ENCODE peak calls at places on chromosomes 13 and 19, in five cellular contexts. E is Caco-2; Q is stimulated activated naive CD8-positive, alpha-beta T cell treated with anti-CD3 and anti-CD28 coated beads, Interleukin-15, Interleukin-2, amounts not matched to agents 100 U/mL and 50 U/mL, for 24 hours; T is T-helper 2 cell; G is neural crest cell. L is an unnamed sample.

GRCh38 chr19:12194827-12195500 is 32.1 kb downstream of the ZNF136 start:
- DNase-seq in E (no peak), Q (peak), T (peak), G (no peak), L (peak)

GRCh38 chr19:38718747-38719543 is 25.3 kb downstream of the CAPN12 start:
- DNase-seq in E (no peak), Q (no peak), T (no peak), G (no peak), L (peak)

GRCh38 chr13:51998723-51999471 is 12.4 kb downstream of the ATP7B start:
- DNase-seq in E (peak), Q (no peak), T (no peak), G (no peak), L (no peak)

GRCh38 chr19:35030257-35031071 is at the start of gene SCN1B:
- DNase-seq in E (peak), Q (peak), T (peak), G (peak), L (peak)

GRCh38 chr19:38862321-38863059 is 12.7 kb upstream of the HNRNPL start:
- DNase-seq in E (no peak), Q (no peak), T (no peak), G (no peak), L (peak)

GRCh38 chr19:16325671-16326400 is 1.2 kb downstream of the KLF2 start:
- DNase-seq in E (no peak), Q (peak), T (peak), G (no peak), L (no peak)

GRCh38 chr19:11239377-11240000 is at the start of gene ANGPTL8:
- DNase-seq in E (no peak), Q (no peak), T (no peak), G (no peak), L (no peak)

GRCh38 chr19:33388817-33389573 is 15.5 kb downstream of the CEBPG start:
- DNase-seq in E (peak), Q (no peak), T (no peak), G (no peak), L (peak)

GRCh38 chr19:46732172-46732938 is 13.5 kb upstream of the FKRP start:
- DNase-seq in E (peak), Q (no peak), T (no peak), G (no peak), L (no peak)

GRCh38 chr13:33645591-33646554 is 172.1 kb upstream of the RFC3 start:
- DNase-seq in E (no peak), Q (no peak), T (no peak), G (no peak), L (no peak)

GRCh38 chr13:42794572-42795275 is 13.3 kb downstream of the FAM216B start:
- DNase-seq in E (no peak), Q (no peak), T (no peak), G (no peak), L (no peak)

GRCh38 chr19:801030-801860 is 4.0 kb downstream of the PTBP1 start:
- DNase-seq in E (no peak), Q (no peak), T (no peak), G (no peak), L (peak)

GRCh38 chr13:46198794-46199193 is 12.9 kb upstream of the LRRC63 start:
- DNase-seq in E (no peak), Q (no peak), T (no peak), G (no peak), L (no peak)

GRCh38 chr13:77009011-77009410 is 17.1 kb downstream of the CLN5 start:
- DNase-seq in E (no peak), Q (no peak), T (peak), G (no peak), L (no peak)

GRCh38 chr13:45417790-45418534 is at the start of gene SLC25A30:
- DNase-seq in E (peak), Q (peak), T (peak), G (peak), L (peak)

GRCh38 chr19:47002853-47003610 is 16.6 kb upstream of the NPAS1 start:
- DNase-seq in E (no peak), Q (no peak), T (no peak), G (no peak), L (no peak)

GRCh38 chr19:54114340-54114826 is 1.1 kb downstream of the TFPT start:
- DNase-seq in E (no peak), Q (peak), T (peak), G (no peak), L (no peak)

GRCh38 chr19:48258350-48258749 is 2.6 kb upstream of the CARD8 start:
- DNase-seq in E (no peak), Q (no peak), T (peak), G (no peak), L (no peak)

GRCh38 chr13:52447354-52447753 is 3.1 kb downstream of the VPS36 start:
- DNase-seq in E (no peak), Q (no peak), T (peak), G (no peak), L (no peak)

GRCh38 chr13:26025196-26025595 is 26.6 kb downstream of the SHISA2 start:
- DNase-seq in E (no peak), Q (no peak), T (no peak), G (no peak), L (no peak)

GRCh38 chr13:98909016-98909415 is 68.8 kb downstream of the DOCK9 start:
- DNase-seq in E (no peak), Q (no peak), T (no peak), G (no peak), L (no peak)

L was measured in body of pancreas.